ENCODE peak calls at places on chromosomes 12 and 14, in seven cellular contexts. G is effector memory CD4-positive, alpha-beta T cell; F is EL; O is CD8-positive, alpha-beta memory T cell; R is NCI-H748 treated with DMSO at 0.1 percent for 48 hours; S is stimulated activated CD4-positive, alpha-beta T cell treated with anti-CD3 and anti-CD28 coated beads, TNF-alpha, amount 100 ng/mL, for 1 hour; T is GDM1. N is an unnamed sample.

GRCh38 chr12:116665666-116666304 is 72.1 kb downstream of the SPRING1 start:
- DNase-seq in F (no peak), T (no peak), O (no peak), G (no peak), R (no peak), S (no peak), N (no peak)

GRCh38 chr12:120936197-120936596 is 32.0 kb upstream of the SPPL3 start:
- DNase-seq in G (no peak), R (no peak), O (no peak), S (no peak), F (no peak), T (no peak), N (no peak)

GRCh38 chr12:45912774-45913173 is 77.6 kb downstream of the SCAF11 start:
- DNase-seq in R (peak), F (no peak), O (no peak), T (no peak), G (no peak), S (no peak), N (no peak)

GRCh38 chr14:77406718-77407117 is 16.6 kb downstream of the NOXRED1 start:
- DNase-seq in S (no peak), F (no peak), R (no peak), O (no peak), T (peak), G (no peak), N (no peak)

GRCh38 chr12:87814625-87815024 is 214.6 kb downstream of the C12orf50 start:
- DNase-seq in S (no peak), T (no peak), G (no peak), R (no peak), F (no peak), O (no peak), N (no peak)

GRCh38 chr14:100581228-100582145 is 5.7 kb downstream of the BEGAIN start:
- DNase-seq in O (no peak), G (no peak), S (no peak), T (no peak), F (no peak), R (no peak), N (no peak)

GRCh38 chr12:117027251-117028086 is 71.7 kb downstream of the TESC start:
- DNase-seq in T (no peak), O (no peak), G (no peak), R (no peak), S (no peak), F (no peak), N (no peak)

GRCh38 chr12:2439332-2440100 is 355.3 kb upstream of the FKBP4 start:
- DNase-seq in O (no peak), T (no peak), F (no peak), S (no peak), R (no peak), G (no peak), N (no peak)

GRCh38 chr14:36396798-36397197 is 76.4 kb upstream of the MBIP start:
- DNase-seq in G (no peak), O (no peak), R (no peak), S (no peak), F (no peak), T (no peak), N (no peak)

GRCh38 chr14:104317500-104317805 is 179.1 kb downstream of the KIF26A start:
- DNase-seq in S (no peak), O (no peak), F (no peak), T (no peak), G (no peak), R (no peak), N (no peak)

GRCh38 chr12:47892819-47893218 is 12.0 kb downstream of the VDR start:
- DNase-seq in T (no peak), G (no peak), R (no peak), F (peak), O (no peak), S (no peak), N (no peak)

GRCh38 chr12:105736498-105736897 is 402.3 kb downstream of the NUAK1 start:
- DNase-seq in G (no peak), S (no peak), T (no peak), O (no peak), F (no peak), R (no peak), N (no peak)

GRCh38 chr12:52217223-52217622 is 15.8 kb upstream of the KRT7 start:
- DNase-seq in F (no peak), R (no peak), T (no peak), G (no peak), S (no peak), O (no peak), N (no peak)

GRCh38 chr12:51393676-51394545 is 2.7 kb upstream of the GALNT6 start:
- DNase-seq in F (peak), R (no peak), T (peak), S (no peak), O (peak), G (peak), N (no peak)

GRCh38 chr12:124722871-124723270 is 140.8 kb downstream of the SCARB1 start:
- DNase-seq in S (no peak), F (no peak), O (no peak), G (no peak), R (no peak), T (no peak), N (no peak)

GRCh38 chr14:100004392-100004791 is 60.8 kb upstream of the EVL start:
- DNase-seq in T (no peak), G (no peak), F (no peak), R (no peak), O (no peak), S (no peak), N (no peak)

GRCh38 chr12:75665216-75665615 is 153.8 kb upstream of the KRR1 start:
- DNase-seq in G (no peak), O (no peak), R (no peak), T (no peak), S (no peak), F (peak), N (no peak)

GRCh38 chr14:102427642-102428041 is 64.9 kb downstream of the TECPR2 start:
- DNase-seq in O (no peak), T (no peak), F (no peak), R (no peak), G (no peak), S (no peak), N (no peak)

GRCh38 chr12:3317481-3317815 is 173.6 kb upstream of the PRMT8 start:
- DNase-seq in O (no peak), F (no peak), S (no peak), R (no peak), T (no peak), G (no peak), N (no peak)

GRCh38 chr14:41137741-41138140 is 468.9 kb upstream of the LRFN5 start:
- DNase-seq in O (no peak), R (no peak), S (no peak), G (no peak), F (no peak), T (no peak), N (no peak)

GRCh38 chr12:15193927-15194326 is 27.3 kb downstream of the RERG start:
- DNase-seq in G (no peak), O (no peak), S (no peak), F (no peak), T (no peak), R (no peak), N (no peak)

GRCh38 chr12:6542209-6543009 is 8.1 kb downstream of the GAPDH start:
- DNase-seq in O (no peak), S (no peak), R (no peak), T (no peak), F (no peak), G (no peak), N (no peak)

GRCh38 chr14:89190779-89191513 is 226.1 kb downstream of the FOXN3 start:
- DNase-seq in S (no peak), G (no peak), F (no peak), O (no peak), T (no peak), R (peak), N (peak)

GRCh38 chr14:105993814-105994213 is 467.4 kb downstream of the TMEM121 start:
- DNase-seq in G (no peak), O (peak), F (no peak), T (no peak), S (no peak), R (no peak), N (no peak)

GRCh38 chr14:25014440-25014839 is 35.5 kb downstream of the STXBP6 start:
- DNase-seq in T (no peak), O (no peak), R (no peak), F (no peak), S (no peak), G (no peak), N (no peak)

GRCh38 chr12:20627001-20627588 is 68.0 kb upstream of the SLCO1C1 start:
- DNase-seq in R (no peak), F (no peak), S (no peak), O (no peak), T (no peak), G (no peak), N (no peak)

GRCh38 chr14:74238974-74239847 is at the start of gene VSX2:
- DNase-seq in S (no peak), R (no peak), G (no peak), T (no peak), F (no peak), O (no peak), N (no peak)

GRCh38 chr14:32635103-32635719 is 303.5 kb upstream of the NPAS3 start:
- DNase-seq in R (no peak), F (peak), T (no peak), G (no peak), S (no peak), O (no peak), N (no peak)

GRCh38 chr12:100114574-100114973 is 28.1 kb downstream of the BLTP3B start:
- DNase-seq in T (no peak), F (no peak), S (no peak), O (no peak), R (no peak), G (no peak), N (no peak)

GRCh38 chr14:94059998-94060397 is 21.0 kb downstream of the DDX24 start:
- DNase-seq in S (no peak), F (no peak), G (no peak), O (no peak), T (no peak), R (no peak), N (no peak)

GRCh38 chr12:15741082-15741481 is 48.1 kb downstream of the EPS8 start:
- DNase-seq in T (no peak), F (peak), O (no peak), S (no peak), R (no peak), G (no peak), N (no peak)

GRCh38 chr12:73514672-73515071 is 1023.0 kb upstream of the ATXN7L3B start:
- DNase-seq in F (no peak), G (no peak), S (no peak), O (no peak), R (no peak), T (no peak), N (no peak)